ENCODE peak calls at places on chromosomes 1 and 21, in nine cellular contexts. One of them, this sample, is unnamed.
A peak's percentile ranks its signal among the peaks of the same experiment; 100 is the strongest.

GRCh38 chr1:170221031-170221430 is 75.3 kb downstream of the NTMT2 start:
- DNase-seq in stomach: no peak
- DNase-seq in cardiac fibroblast: no peak
- DNase-seq in activated B cell treated with CpG ODN at 0.5 μM for 24 hours: no peak
- DNase-seq in cardiac muscle cell: peak; percentile 85
- DNase-seq in HepG2: no peak
- DNase-seq in RWPE2: no peak
- DNase-seq in A549: no peak
- DNase-seq in adrenal gland: no peak
- DNase-seq in this sample: no peak

GRCh38 chr21:25942145-25942544 is 207.4 kb downstream of the GABPA start:
- DNase-seq in stomach: no peak
- DNase-seq in cardiac fibroblast: peak; percentile 59
- DNase-seq in activated B cell treated with CpG ODN at 0.5 μM for 24 hours: no peak
- DNase-seq in cardiac muscle cell: no peak
- DNase-seq in HepG2: no peak
- DNase-seq in RWPE2: no peak
- DNase-seq in A549: no peak
- DNase-seq in adrenal gland: no peak
- DNase-seq in this sample: no peak

GRCh38 chr21:16370176-16370575 is 640.4 kb downstream of the USP25 start:
- DNase-seq in stomach: no peak
- DNase-seq in cardiac fibroblast: no peak
- DNase-seq in activated B cell treated with CpG ODN at 0.5 μM for 24 hours: no peak
- DNase-seq in cardiac muscle cell: no peak
- DNase-seq in HepG2: no peak
- DNase-seq in RWPE2: no peak
- DNase-seq in A549: no peak
- DNase-seq in adrenal gland: no peak
- DNase-seq in this sample: no peak

GRCh38 chr1:16977377-16977776 is 3.0 kb downstream of the MFAP2 start:
- DNase-seq in stomach: no peak
- DNase-seq in cardiac fibroblast: no peak
- DNase-seq in activated B cell treated with CpG ODN at 0.5 μM for 24 hours: no peak
- DNase-seq in cardiac muscle cell: no peak
- DNase-seq in HepG2: no peak
- DNase-seq in RWPE2: no peak
- DNase-seq in A549: no peak
- DNase-seq in adrenal gland: no peak
- DNase-seq in this sample: no peak

GRCh38 chr1:212470059-212470458 is 37.3 kb downstream of the NENF start:
- DNase-seq in stomach: peak; percentile 75
- DNase-seq in cardiac fibroblast: peak; percentile 99
- DNase-seq in activated B cell treated with CpG ODN at 0.5 μM for 24 hours: no peak
- DNase-seq in cardiac muscle cell: no peak
- DNase-seq in HepG2: no peak
- DNase-seq in RWPE2: no peak
- DNase-seq in A549: peak; percentile 56
- DNase-seq in adrenal gland: peak; percentile 96
- DNase-seq in this sample: no peak

GRCh38 chr1:205916541-205916940 is 26.7 kb downstream of the SLC26A9 start:
- DNase-seq in stomach: no peak
- DNase-seq in cardiac fibroblast: peak; percentile 56
- DNase-seq in activated B cell treated with CpG ODN at 0.5 μM for 24 hours: no peak
- DNase-seq in cardiac muscle cell: no peak
- DNase-seq in HepG2: no peak
- DNase-seq in RWPE2: no peak
- DNase-seq in A549: no peak
- DNase-seq in adrenal gland: no peak
- DNase-seq in this sample: no peak

GRCh38 chr1:56961426-56961825 is 4.4 kb downstream of the C8B start:
- DNase-seq in stomach: no peak
- DNase-seq in cardiac fibroblast: no peak
- DNase-seq in activated B cell treated with CpG ODN at 0.5 μM for 24 hours: no peak
- DNase-seq in cardiac muscle cell: no peak
- DNase-seq in HepG2: no peak
- DNase-seq in RWPE2: no peak
- DNase-seq in A549: no peak
- DNase-seq in adrenal gland: no peak
- DNase-seq in this sample: no peak

GRCh38 chr1:203425668-203425999 is 50.0 kb upstream of the PRELP start:
- DNase-seq in stomach: no peak
- DNase-seq in cardiac fibroblast: no peak
- DNase-seq in activated B cell treated with CpG ODN at 0.5 μM for 24 hours: no peak
- DNase-seq in cardiac muscle cell: no peak
- DNase-seq in HepG2: no peak
- DNase-seq in RWPE2: no peak
- DNase-seq in A549: no peak
- DNase-seq in adrenal gland: no peak
- DNase-seq in this sample: no peak

GRCh38 chr1:182328591-182328990 is 63.0 kb downstream of the GLUL start:
- DNase-seq in stomach: no peak
- DNase-seq in cardiac fibroblast: no peak
- DNase-seq in activated B cell treated with CpG ODN at 0.5 μM for 24 hours: no peak
- DNase-seq in cardiac muscle cell: no peak
- DNase-seq in HepG2: no peak
- DNase-seq in RWPE2: no peak
- DNase-seq in A549: no peak
- DNase-seq in adrenal gland: no peak
- DNase-seq in this sample: no peak

GRCh38 chr1:239587066-239587465 is 200.7 kb downstream of the CHRM3 start:
- DNase-seq in stomach: no peak
- DNase-seq in cardiac fibroblast: no peak
- DNase-seq in activated B cell treated with CpG ODN at 0.5 μM for 24 hours: no peak
- DNase-seq in cardiac muscle cell: no peak
- DNase-seq in HepG2: no peak
- DNase-seq in RWPE2: no peak
- DNase-seq in A549: no peak
- DNase-seq in adrenal gland: no peak
- DNase-seq in this sample: no peak

GRCh38 chr1:39996396-39997004 is 41.6 kb downstream of the MFSD2A start:
- DNase-seq in stomach: no peak
- DNase-seq in cardiac fibroblast: peak; percentile 24
- DNase-seq in activated B cell treated with CpG ODN at 0.5 μM for 24 hours: no peak
- DNase-seq in cardiac muscle cell: no peak
- DNase-seq in HepG2: no peak
- DNase-seq in RWPE2: no peak
- DNase-seq in A549: no peak
- DNase-seq in adrenal gland: no peak
- DNase-seq in this sample: no peak

GRCh38 chr1:169001353-169001752 is 105.1 kb upstream of the ATP1B1 start:
- DNase-seq in stomach: no peak
- DNase-seq in cardiac fibroblast: no peak
- DNase-seq in activated B cell treated with CpG ODN at 0.5 μM for 24 hours: no peak
- DNase-seq in cardiac muscle cell: no peak
- DNase-seq in HepG2: no peak
- DNase-seq in RWPE2: no peak
- DNase-seq in A549: no peak
- DNase-seq in adrenal gland: no peak
- DNase-seq in this sample: no peak

GRCh38 chr1:169009666-169010065 is 96.8 kb upstream of the ATP1B1 start:
- DNase-seq in stomach: no peak
- DNase-seq in cardiac fibroblast: no peak
- DNase-seq in activated B cell treated with CpG ODN at 0.5 μM for 24 hours: no peak
- DNase-seq in cardiac muscle cell: no peak
- DNase-seq in HepG2: no peak
- DNase-seq in RWPE2: no peak
- DNase-seq in A549: no peak
- DNase-seq in adrenal gland: no peak
- DNase-seq in this sample: no peak

GRCh38 chr1:169003864-169004516 is 102.5 kb upstream of the ATP1B1 start:
- DNase-seq in stomach: peak; percentile 61
- DNase-seq in cardiac fibroblast: no peak
- DNase-seq in activated B cell treated with CpG ODN at 0.5 μM for 24 hours: no peak
- DNase-seq in cardiac muscle cell: peak; percentile 33
- DNase-seq in HepG2: no peak
- DNase-seq in RWPE2: no peak
- DNase-seq in A549: no peak
- DNase-seq in adrenal gland: peak; percentile 69
- DNase-seq in this sample: no peak

DNA sequence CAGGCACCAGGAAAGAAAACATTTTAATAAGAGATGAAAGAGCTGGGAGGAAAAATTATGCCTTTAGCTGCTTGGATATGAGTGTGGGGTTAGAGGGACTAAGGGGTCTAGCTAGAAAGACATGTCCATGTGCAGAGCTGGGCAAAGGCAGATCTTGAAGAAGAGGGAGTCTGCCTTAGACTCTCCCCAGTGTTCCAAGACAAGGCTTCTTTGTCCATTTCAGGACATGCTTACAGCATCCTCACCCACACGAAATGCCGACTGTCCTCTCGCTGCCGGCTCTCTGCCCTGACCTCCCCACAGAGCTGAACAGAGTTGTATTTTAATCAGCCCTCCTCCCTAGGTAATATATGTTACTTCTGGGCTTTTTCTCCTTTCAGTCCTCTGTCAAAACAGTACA is 100.7 kb upstream of the ATP1B1 start:
- DNase-seq in stomach: no peak
- DNase-seq in cardiac fibroblast: no peak
- DNase-seq in activated B cell treated with CpG ODN at 0.5 μM for 24 hours: no peak
- DNase-seq in cardiac muscle cell: no peak
- DNase-seq in HepG2: no peak
- DNase-seq in RWPE2: no peak
- DNase-seq in A549: no peak
- DNase-seq in adrenal gland: no peak
- DNase-seq in this sample: no peak
- TF ChIP-seq CTCF in stomach: no peak
- TF ChIP-seq CTCF in cardiac fibroblast: no peak
- TF ChIP-seq CTCF in activated B cell treated with CpG ODN at 0.5 μM for 24 hours: no peak
- TF ChIP-seq CTCF in cardiac muscle cell: no peak
- TF ChIP-seq CTCF in HepG2: no peak
- TF ChIP-seq CTCF in RWPE2: no peak
- TF ChIP-seq CTCF in A549: no peak
- TF ChIP-seq CTCF in adrenal gland: no peak
- TF ChIP-seq CTCF in this sample: no peak

GRCh38 chr1:22461678-22462527 is 10.3 kb downstream of the ZBTB40 start:
- DNase-seq in stomach: no peak
- DNase-seq in cardiac fibroblast: no peak
- DNase-seq in activated B cell treated with CpG ODN at 0.5 μM for 24 hours: no peak
- DNase-seq in cardiac muscle cell: no peak
- DNase-seq in HepG2: no peak
- DNase-seq in RWPE2: no peak
- DNase-seq in A549: no peak
- DNase-seq in adrenal gland: no peak
- DNase-seq in this sample: no peak
- TF ChIP-seq CTCF in stomach: no peak
- TF ChIP-seq CTCF in cardiac fibroblast: no peak
- TF ChIP-seq CTCF in activated B cell treated with CpG ODN at 0.5 μM for 24 hours: no peak
- TF ChIP-seq CTCF in cardiac muscle cell: no peak
- TF ChIP-seq CTCF in HepG2: no peak
- TF ChIP-seq CTCF in RWPE2: no peak
- TF ChIP-seq CTCF in A549: no peak
- TF ChIP-seq CTCF in adrenal gland: no peak
- TF ChIP-seq CTCF in this sample: no peak

DNA sequence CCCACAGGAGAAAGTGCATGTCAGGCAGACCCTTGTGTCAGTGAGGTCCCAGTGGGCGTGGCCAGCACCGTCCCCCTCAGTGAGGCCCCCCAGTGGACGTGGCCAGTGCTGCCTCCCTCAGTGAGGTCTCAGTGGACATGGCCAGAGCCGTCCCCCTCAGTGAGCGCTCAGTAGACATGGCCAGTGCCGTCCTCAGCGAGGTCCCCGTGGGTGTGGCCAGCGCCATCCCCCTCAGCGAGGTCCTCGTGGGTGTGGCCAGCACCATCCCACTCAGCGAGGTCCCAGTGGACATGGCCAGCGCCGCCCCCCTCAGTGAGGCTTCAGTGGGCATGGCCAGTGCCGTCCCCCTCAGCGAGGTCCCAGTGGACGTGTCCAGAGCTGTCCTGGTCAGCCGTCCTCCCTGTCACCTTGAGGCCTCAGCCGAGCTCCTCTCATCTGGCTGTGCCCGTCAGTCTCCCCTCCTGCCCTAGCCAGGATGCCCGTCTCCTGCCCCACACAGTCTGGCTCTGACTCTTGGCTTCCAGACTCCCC is 35.5 kb downstream of the PDE9A start:
- DNase-seq in stomach: no peak
- DNase-seq in cardiac fibroblast: no peak
- DNase-seq in activated B cell treated with CpG ODN at 0.5 μM for 24 hours: no peak
- DNase-seq in cardiac muscle cell: no peak
- DNase-seq in HepG2: no peak
- DNase-seq in RWPE2: no peak
- DNase-seq in A549: no peak
- DNase-seq in adrenal gland: no peak
- DNase-seq in this sample: no peak
- TF ChIP-seq CTCF in stomach: no peak
- TF ChIP-seq CTCF in cardiac fibroblast: no peak
- TF ChIP-seq CTCF in activated B cell treated with CpG ODN at 0.5 μM for 24 hours: no peak
- TF ChIP-seq CTCF in cardiac muscle cell: no peak
- TF ChIP-seq CTCF in HepG2: peak; percentile 52
- TF ChIP-seq CTCF in RWPE2: no peak
- TF ChIP-seq CTCF in A549: no peak
- TF ChIP-seq CTCF in adrenal gland: no peak
- TF ChIP-seq CTCF in this sample: no peak

DNA sequence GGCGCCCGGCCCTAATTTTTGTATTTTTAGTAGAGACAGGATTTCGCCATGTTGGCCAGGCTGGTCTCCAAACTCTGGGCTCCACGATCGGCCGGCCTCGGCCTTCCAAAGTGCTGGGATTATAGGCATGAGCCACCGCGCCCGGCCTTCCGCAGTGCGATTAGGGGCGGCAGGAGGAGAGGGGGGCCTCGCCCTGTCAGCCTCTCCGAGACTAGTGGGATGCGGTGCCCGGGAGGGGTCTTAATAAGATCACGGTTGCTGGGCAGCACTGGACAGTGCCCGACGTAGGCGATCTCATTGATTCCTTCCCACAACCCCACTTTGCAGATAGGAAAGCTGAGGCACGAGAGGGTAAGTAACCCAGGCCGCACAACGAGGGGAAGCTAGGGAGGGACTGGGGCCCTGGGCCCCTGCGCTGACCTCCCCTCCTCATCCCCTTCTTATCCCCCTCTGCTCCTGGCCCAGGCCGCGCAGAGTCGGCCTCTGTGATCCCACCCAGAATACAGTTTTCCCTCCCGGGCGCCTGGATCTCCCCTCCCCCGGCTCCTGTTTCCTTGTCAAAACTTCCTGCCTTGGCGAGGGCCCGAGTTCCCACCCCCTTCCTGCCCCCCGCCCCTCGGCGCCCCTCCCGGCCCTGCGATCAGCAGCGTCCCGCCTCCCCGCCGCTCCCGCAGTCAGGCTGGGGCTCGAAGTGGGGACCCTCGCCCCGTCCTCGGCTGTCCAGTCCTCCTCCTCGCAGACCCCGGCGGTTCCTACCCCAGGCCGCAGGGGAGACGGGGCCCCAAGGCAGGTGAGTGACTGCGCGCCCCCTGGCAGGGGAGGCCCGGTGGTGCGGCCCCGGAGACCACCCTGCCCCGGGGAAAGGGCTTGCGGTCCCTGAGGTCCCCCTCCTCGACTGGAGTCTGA is at the start of gene PEAR1:
- DNase-seq in stomach: no peak
- DNase-seq in cardiac fibroblast: peak; percentile 44
- DNase-seq in activated B cell treated with CpG ODN at 0.5 μM for 24 hours: no peak
- DNase-seq in cardiac muscle cell: no peak
- DNase-seq in HepG2: no peak
- DNase-seq in RWPE2: no peak
- DNase-seq in A549: no peak
- DNase-seq in adrenal gland: peak; percentile 48
- DNase-seq in this sample: no peak
- TF ChIP-seq CTCF in stomach: no peak
- TF ChIP-seq CTCF in cardiac fibroblast: no peak
- TF ChIP-seq CTCF in activated B cell treated with CpG ODN at 0.5 μM for 24 hours: no peak
- TF ChIP-seq CTCF in cardiac muscle cell: peak; percentile 4
- TF ChIP-seq CTCF in HepG2: no peak
- TF ChIP-seq CTCF in RWPE2: no peak
- TF ChIP-seq CTCF in A549: no peak
- TF ChIP-seq CTCF in adrenal gland: no peak
- TF ChIP-seq CTCF in this sample: peak; percentile 32

This sample was measured in progenitor cell of endocrine pancreas.